ENCODE peak calls at places on chromosomes 4 and X, in seven cellular contexts. L is left ventricle myocardium inferior, D is pancreas, S is lower lobe of right lung, F is HFFc6, W is lower leg skin, E is tibial artery. M is an unnamed sample.

GRCh38 chrX:38929966-38930421 is 128.7 kb downstream of the MID1IP1 start:
- DNase-seq in L (no peak), D (no peak), S (no peak), F (peak), W (no peak), E (peak), M (no peak)

GRCh38 chr4:165524532-165525190 is 145.9 kb downstream of the CPE start:
- DNase-seq in L (no peak), D (no peak), S (no peak), F (no peak), W (no peak), E (no peak), M (no peak)

GRCh38 chr4:11441182-11441556 is 12.5 kb upstream of the HS3ST1 start:
- DNase-seq in L (no peak), D (no peak), S (no peak), F (no peak), W (no peak), E (no peak), M (no peak)

GRCh38 chr4:152185786-152186540 is 349.9 kb downstream of the FBXW7 start:
- DNase-seq in L (no peak), D (no peak), S (no peak), F (no peak), W (no peak), E (no peak), M (no peak)

GRCh38 chr4:147691820-147692219 is 7.9 kb upstream of the PRMT9 start:
- DNase-seq in L (no peak), D (no peak), S (no peak), F (no peak), W (no peak), E (no peak), M (no peak)

GRCh38 chr4:145557720-145558119 is 61.5 kb upstream of the MMAA start:
- DNase-seq in L (peak), D (peak), S (no peak), F (peak), W (no peak), E (peak), M (no peak)

GRCh38 chr4:106444557-106444956 is 76.0 kb upstream of the GIMD1 start:
- DNase-seq in L (no peak), D (no peak), S (no peak), F (peak), W (no peak), E (no peak), M (no peak)

GRCh38 chrX:47143894-47144625 is 442 bp downstream of the NDUFB11 start:
- DNase-seq in L (no peak), D (no peak), S (peak), F (no peak), W (no peak), E (no peak), M (peak)

GRCh38 chr4:182600093-182600492 is 317.1 kb downstream of the DCTD start:
- DNase-seq in L (no peak), D (no peak), S (no peak), F (peak), W (no peak), E (no peak), M (no peak)

GRCh38 chr4:169282429-169283113 is 11.8 kb upstream of the SH3RF1 start:
- DNase-seq in L (no peak), D (no peak), S (no peak), F (peak), W (no peak), E (no peak), M (no peak)

GRCh38 chr4:169283114-169283509 is 12.4 kb upstream of the SH3RF1 start:
- DNase-seq in L (no peak), D (no peak), S (no peak), F (peak), W (no peak), E (no peak), M (no peak)

GRCh38 chr4:169286562-169287301 is 16.0 kb upstream of the SH3RF1 start:
- DNase-seq in L (no peak), D (no peak), S (no peak), F (no peak), W (no peak), E (no peak), M (no peak)
- TF ChIP-seq CTCF in L (peak), D (no peak), S (peak), F (peak), W (no peak), E (no peak), M (peak)

DNA sequence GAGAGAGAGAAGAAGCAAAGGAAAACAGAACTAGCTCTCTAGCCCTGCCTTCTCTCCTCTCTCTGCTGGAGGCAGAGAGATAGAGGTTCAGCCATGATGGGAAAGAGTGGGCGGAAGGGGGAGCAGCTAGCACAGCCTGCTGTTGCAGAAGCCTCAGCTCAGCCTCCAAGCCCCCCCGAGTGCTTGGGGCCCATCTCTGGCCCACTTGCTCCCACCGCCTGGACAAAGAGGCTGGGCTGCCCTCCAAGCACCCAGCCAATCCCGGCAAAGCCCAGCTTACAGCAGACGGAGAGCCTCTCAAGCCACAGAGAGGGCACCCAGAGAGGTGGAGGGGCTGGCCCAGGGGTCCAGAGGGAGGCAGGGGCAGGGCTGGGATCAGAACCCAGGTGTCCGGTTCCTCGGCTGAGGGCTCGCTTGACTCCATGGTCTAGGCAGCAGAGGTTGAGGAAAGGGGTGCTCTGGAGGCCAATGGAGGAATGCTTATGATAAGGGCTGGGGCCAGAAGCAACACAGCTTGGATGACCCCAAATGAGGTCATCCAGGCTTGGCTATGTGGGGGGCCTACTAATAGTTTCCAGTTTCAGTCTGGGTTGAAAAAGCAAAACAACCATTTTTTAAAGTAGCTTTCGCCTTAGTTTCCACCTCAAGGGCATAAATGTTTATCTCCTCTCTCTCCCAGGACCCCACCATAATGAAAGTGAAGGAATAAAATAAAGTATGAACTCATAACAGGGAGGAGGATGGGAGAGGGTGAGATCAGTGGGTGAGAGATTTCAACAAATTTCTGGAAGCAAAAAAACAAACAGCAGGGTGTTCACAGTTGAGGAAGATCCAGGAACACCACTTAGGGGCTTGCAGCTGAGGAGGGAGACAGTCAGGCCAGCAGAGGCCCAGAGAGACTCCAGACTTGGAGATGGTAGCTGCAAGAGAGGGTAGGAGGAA is 24.9 kb upstream of the IQSEC2 start:
- DNase-seq in L (no peak), D (no peak), S (no peak), F (no peak), W (no peak), E (no peak), M (no peak)
- TF ChIP-seq CTCF in L (no peak), D (no peak), S (no peak), F (no peak), W (no peak), E (no peak), M (no peak)

GRCh38 chrX:106952988-106953387 is 32.8 kb downstream of the CLDN2 start:
- DNase-seq in L (no peak), D (no peak), S (no peak), F (peak), W (no peak), E (no peak), M (no peak)
- TF ChIP-seq CTCF in L (peak), D (no peak), S (peak), F (peak), W (no peak), E (peak), M (no peak)

GRCh38 chr4:124183231-124183630 is 529.3 kb downstream of the ANKRD50 start:
- DNase-seq in L (no peak), D (no peak), S (no peak), F (no peak), W (no peak), E (no peak), M (no peak)

GRCh38 chr4:124179521-124180186 is 532.9 kb downstream of the ANKRD50 start:
- DNase-seq in L (no peak), D (no peak), S (no peak), F (no peak), W (no peak), E (no peak), M (no peak)

GRCh38 chr4:124178449-124179021 is 534.0 kb downstream of the ANKRD50 start:
- DNase-seq in L (no peak), D (no peak), S (no peak), F (no peak), W (no peak), E (peak), M (no peak)

GRCh38 chr4:124183926-124184325 is 528.6 kb downstream of the ANKRD50 start:
- DNase-seq in L (no peak), D (no peak), S (no peak), F (no peak), W (no peak), E (no peak), M (no peak)

GRCh38 chr4:124181045-124181444 is 531.5 kb downstream of the ANKRD50 start:
- DNase-seq in L (no peak), D (no peak), S (no peak), F (no peak), W (no peak), E (no peak), M (no peak)
- TF ChIP-seq CTCF in L (no peak), D (no peak), S (no peak), F (no peak), W (no peak), E (no peak), M (no peak)

GRCh38 chr4:3465698-3466671 is 2.9 kb downstream of the DOK7 start:
- DNase-seq in L (peak), D (peak), S (no peak), F (no peak), W (no peak), E (no peak), M (no peak)
- TF ChIP-seq CTCF in L (peak), D (no peak), S (no peak), F (peak), W (no peak), E (no peak), M (no peak)

GRCh38 chr4:25367004-25367621 is 9.9 kb upstream of the ANAPC4 start:
- DNase-seq in L (no peak), D (no peak), S (no peak), F (peak), W (no peak), E (no peak), M (no peak)
- TF ChIP-seq CTCF in L (peak), D (no peak), S (peak), F (peak), W (no peak), E (peak), M (peak)

DNA sequence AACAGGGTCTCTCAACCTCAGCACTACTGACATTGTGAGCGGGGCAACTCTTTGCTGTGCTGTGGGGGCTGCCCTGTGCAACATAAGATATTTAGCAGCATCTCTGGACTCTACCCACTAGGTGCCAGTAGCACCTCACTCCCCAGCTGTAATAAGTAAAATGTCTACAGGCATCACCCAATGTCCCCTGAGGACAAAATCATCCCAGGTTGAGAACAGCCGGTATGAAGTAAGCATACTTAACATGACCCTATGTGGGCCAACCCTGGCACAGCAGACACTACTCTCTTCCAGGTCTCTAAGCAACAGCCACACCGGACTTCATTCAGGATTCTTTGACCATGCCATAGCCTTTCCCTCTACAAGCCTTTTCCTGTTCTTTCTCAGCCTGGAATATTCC is 10.5 kb upstream of the MGST2 start:
- DNase-seq in L (no peak), D (no peak), S (no peak), F (peak), W (no peak), E (no peak), M (no peak)
- TF ChIP-seq CTCF in L (peak), D (no peak), S (peak), F (peak), W (no peak), E (peak), M (peak)

DNA sequence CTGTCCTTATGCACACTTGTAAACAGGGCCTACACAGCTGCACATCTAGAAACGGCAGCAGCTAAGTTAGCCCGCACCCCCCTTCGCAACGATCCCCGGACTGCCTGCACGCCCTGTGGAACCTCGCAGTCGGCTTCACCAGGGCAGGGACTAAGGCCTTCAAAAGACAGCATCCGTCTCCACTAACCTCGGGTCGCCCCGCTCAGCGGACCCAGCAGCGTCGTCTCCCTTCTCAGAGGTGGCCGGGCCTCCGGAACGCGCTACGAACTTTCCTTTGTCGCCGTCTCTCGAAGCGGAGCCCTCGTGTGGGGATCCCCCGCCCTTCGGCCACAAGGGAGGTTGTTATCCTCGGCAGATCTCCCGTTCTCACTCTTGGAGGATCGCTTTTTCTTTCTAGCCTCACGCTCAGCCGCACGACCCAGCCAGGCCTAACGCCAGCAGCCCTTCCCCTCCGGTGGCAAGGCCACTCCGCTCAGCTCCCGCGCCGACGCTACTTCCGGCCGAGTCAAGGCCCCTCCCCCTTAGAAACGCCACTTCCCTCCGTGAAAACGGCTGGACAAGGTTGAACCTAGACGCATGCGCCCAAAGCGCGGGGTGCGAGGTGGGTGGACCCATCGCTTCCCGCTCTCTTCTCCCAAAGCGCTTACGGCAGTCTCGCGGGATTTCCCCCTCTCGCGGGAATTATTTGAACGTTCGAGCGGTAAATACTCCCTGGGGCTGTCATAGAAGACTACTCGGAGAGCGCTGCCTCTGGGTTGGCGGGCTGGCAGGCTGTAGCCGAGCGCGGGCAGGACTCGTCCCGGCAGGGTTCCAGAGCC is at the start of the genes DCAF16 and NCAPG:
- DNase-seq in L (peak), D (peak), S (peak), F (peak), W (peak), E (peak), M (peak)
- TF ChIP-seq CTCF in L (no peak), D (no peak), S (no peak), F (no peak), W (no peak), E (no peak), M (no peak)